ENCODE peak calls at places on chromosomes 4 and X, in six cellular contexts. M, Z, H, I, P and C are unnamed samples.

GRCh38 chr4:179624768-179625181 is 2182.5 kb upstream of the AGA start:
- DNase-seq in Z (no peak), M (peak), H (no peak), P (peak), I (no peak), C (no peak)

GRCh38 chr4:55768291-55768690 is 51.3 kb upstream of the EXOC1L start:
- DNase-seq in P (peak), I (peak), H (no peak), Z (no peak), M (no peak), C (no peak)

GRCh38 chrX:145178268-145178667 is 69.0 kb upstream of the SPANXN1 start:
- DNase-seq in P (no peak), H (no peak), I (no peak), Z (no peak), M (no peak), C (no peak)

GRCh38 chr4:160129439-160129838 is 1026.6 kb downstream of the RAPGEF2 start:
- DNase-seq in Z (no peak), H (no peak), P (no peak), M (no peak), I (no peak), C (no peak)

GRCh38 chr4:153232768-153233167 is 28.5 kb downstream of the TRIM2 start:
- DNase-seq in M (peak), I (peak), H (no peak), P (peak), Z (no peak), C (no peak)

GRCh38 chrX:97314348-97314747 is 430.6 kb downstream of the RPA4 start:
- DNase-seq in Z (no peak), H (no peak), P (no peak), M (no peak), I (no peak), C (no peak)

GRCh38 chrX:150570512-150570911 is 2.1 kb downstream of the MTM1 start:
- DNase-seq in Z (no peak), I (no peak), P (no peak), M (no peak), H (no peak), C (no peak)

GRCh38 chr4:119130365-119131065 is 5.1 kb upstream of the MYOZ2 start:
- DNase-seq in P (no peak), Z (no peak), M (no peak), I (peak), H (no peak), C (no peak)

GRCh38 chr4:77178560-77178959 is 21.6 kb downstream of the CCNG2 start:
- DNase-seq in I (no peak), P (peak), Z (no peak), H (no peak), M (no peak), C (no peak)

GRCh38 chr4:184843984-184844554 is 18.3 kb upstream of the ACSL1 start:
- DNase-seq in M (no peak), I (no peak), P (no peak), H (no peak), Z (no peak), C (no peak)

GRCh38 chrX:51802917-51803688 is 59.9 kb downstream of the GSPT2 start:
- DNase-seq in P (peak), H (peak), M (peak), I (peak), Z (peak), C (no peak)

GRCh38 chrX:54999717-55000598 is at the start of gene APEX2:
- DNase-seq in M (peak), H (peak), I (peak), Z (peak), P (peak), C (peak)
- TF ChIP-seq CTCF in M (no peak), H (no peak), I (no peak), Z (no peak), P (no peak), C (no peak)

DNA sequence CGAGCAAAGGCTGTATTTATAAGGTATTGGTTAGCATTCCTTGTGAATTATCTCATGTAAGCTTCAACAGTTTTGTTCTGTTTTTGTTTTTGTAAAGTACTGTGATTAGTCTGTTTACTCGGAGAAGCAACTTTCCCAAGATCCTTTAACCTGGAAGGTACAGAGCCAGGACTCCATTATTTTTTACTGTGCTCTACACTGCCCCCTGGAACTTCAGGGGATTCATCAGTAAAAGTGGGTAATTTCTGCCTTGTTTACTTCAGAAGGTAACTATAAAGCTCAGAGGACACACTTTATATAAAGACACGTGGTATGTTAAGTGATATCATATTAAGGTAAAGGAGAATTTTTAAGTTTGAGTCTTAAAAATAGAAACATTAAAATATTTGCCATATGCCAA is 124.9 kb downstream of the IQCM start:
- DNase-seq in Z (no peak), H (no peak), P (no peak), I (no peak), M (no peak), C (no peak)
- TF ChIP-seq CTCF in Z (no peak), H (no peak), P (peak), I (no peak), M (no peak), C (no peak)

GRCh38 chr4:102268355-102268754 is 76.9 kb downstream of the SLC39A8 start:
- DNase-seq in P (no peak), Z (no peak), H (no peak), M (no peak), I (no peak), C (no peak)

DNA sequence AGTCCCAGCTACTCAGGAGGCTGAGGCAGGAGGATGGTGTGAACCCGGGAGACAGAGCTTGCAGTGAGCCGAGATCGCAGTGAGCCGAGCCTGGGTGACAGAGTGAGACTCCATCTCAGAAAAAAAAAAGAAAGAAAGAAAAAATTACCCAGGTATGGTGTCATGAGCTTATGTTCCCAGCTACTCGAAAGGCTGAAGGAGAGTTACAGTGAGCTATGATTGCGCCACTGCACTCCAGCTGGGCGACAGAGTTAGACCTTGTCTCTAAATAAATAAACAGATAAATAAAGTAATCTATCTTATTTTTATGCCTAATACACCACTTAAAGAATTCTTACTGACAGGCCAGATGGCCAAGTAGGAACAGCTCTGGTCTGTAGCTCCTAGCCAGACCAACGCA is 73.0 kb downstream of the SLC39A8 start:
- DNase-seq in P (no peak), H (no peak), I (no peak), M (no peak), Z (no peak), C (no peak)
- TF ChIP-seq CTCF in P (no peak), H (no peak), I (no peak), M (no peak), Z (no peak), C (no peak)

DNA sequence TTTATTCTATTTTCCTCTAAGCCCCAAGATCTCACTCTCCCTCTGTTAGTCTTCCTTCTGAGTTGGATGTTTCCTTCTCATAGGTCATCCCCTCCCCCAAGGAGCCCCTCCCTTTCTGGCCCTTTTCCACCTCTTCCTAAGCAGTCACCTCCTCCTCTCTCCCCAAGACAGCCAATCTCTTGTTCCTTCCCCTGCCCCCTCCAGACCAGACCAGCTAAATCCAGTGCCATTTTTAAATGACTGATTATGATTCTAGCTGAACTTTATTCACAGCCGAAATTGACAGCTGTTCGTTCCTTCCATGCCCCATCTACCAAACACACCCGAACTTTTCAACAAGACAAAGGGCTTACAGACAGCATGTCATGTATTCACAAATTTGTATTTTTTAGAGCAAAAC is 1.9 kb downstream of the SPIN2A start:
- DNase-seq in I (no peak), M (no peak), P (no peak), H (no peak), Z (no peak), C (no peak)
- TF ChIP-seq CTCF in I (no peak), M (no peak), P (no peak), H (no peak), Z (no peak), C (no peak)

GRCh38 chrX:139429913-139430312 is 100.6 kb upstream of the F9 start:
- DNase-seq in H (no peak), M (no peak), Z (no peak), I (peak), P (peak), C (no peak)
- TF ChIP-seq CTCF in H (peak), M (no peak), Z (no peak), I (peak), P (peak), C (no peak)